ENCODE peak calls at places on chromosomes 7 and 10, in seven cellular contexts. I is Panc1, U is HCT116, A is HL-60, T is upper lobe of left lung, X is sigmoid colon, J is suprapubic skin. D is an unnamed sample.

GRCh38 chr10:11285171-11285570 is 267.5 kb downstream of the CELF2 start:
- DNase-seq in I (no peak), J (no peak), U (no peak), X (no peak), T (no peak), A (no peak), D (no peak)

GRCh38 chr7:126791306-126791705 is 461.4 kb downstream of the GRM8 start:
- DNase-seq in I (no peak), A (no peak), U (no peak), T (no peak), X (no peak), J (no peak), D (no peak)

GRCh38 chr7:106283831-106284515 is 810 bp downstream of the NAMPT start:
- DNase-seq in I (peak), T (no peak), A (peak), X (peak), J (peak), U (no peak), D (peak)

GRCh38 chr7:7251742-7252141 is 69.4 kb downstream of the C1GALT1 start:
- DNase-seq in A (peak), J (no peak), T (no peak), U (no peak), I (no peak), X (no peak), D (no peak)

GRCh38 chr10:132036887-132037675 is 28.7 kb upstream of the JAKMIP3 start:
- DNase-seq in A (no peak), T (no peak), X (no peak), U (no peak), J (no peak), I (no peak), D (no peak)

GRCh38 chr7:134470864-134471263 is 12.0 kb upstream of the AKR1B1 start:
- DNase-seq in U (peak), I (no peak), J (no peak), X (no peak), T (no peak), A (no peak), D (no peak)

GRCh38 chr7:83201355-83201754 is 38.7 kb upstream of the PCLO start:
- DNase-seq in U (no peak), A (no peak), J (no peak), I (no peak), X (no peak), T (no peak), D (no peak)

GRCh38 chr10:49614242-49615198 is 683 bp downstream of the CHAT start:
- DNase-seq in U (no peak), T (no peak), X (peak), I (no peak), J (peak), A (no peak), D (no peak)

GRCh38 chr7:143345428-143345900 is 17.0 kb downstream of the FAM131B start:
- DNase-seq in X (no peak), J (no peak), T (peak), U (peak), I (no peak), A (peak), D (peak)

GRCh38 chr7:132750530-132751281 is 174.4 kb upstream of the PLXNA4 start:
- DNase-seq in A (no peak), J (no peak), T (no peak), I (no peak), U (no peak), X (no peak), D (no peak)

GRCh38 chr10:72948762-72949161 is 5.8 kb downstream of the PLA2G12B start:
- DNase-seq in U (no peak), A (no peak), T (no peak), J (no peak), X (no peak), I (no peak), D (no peak)

DNA sequence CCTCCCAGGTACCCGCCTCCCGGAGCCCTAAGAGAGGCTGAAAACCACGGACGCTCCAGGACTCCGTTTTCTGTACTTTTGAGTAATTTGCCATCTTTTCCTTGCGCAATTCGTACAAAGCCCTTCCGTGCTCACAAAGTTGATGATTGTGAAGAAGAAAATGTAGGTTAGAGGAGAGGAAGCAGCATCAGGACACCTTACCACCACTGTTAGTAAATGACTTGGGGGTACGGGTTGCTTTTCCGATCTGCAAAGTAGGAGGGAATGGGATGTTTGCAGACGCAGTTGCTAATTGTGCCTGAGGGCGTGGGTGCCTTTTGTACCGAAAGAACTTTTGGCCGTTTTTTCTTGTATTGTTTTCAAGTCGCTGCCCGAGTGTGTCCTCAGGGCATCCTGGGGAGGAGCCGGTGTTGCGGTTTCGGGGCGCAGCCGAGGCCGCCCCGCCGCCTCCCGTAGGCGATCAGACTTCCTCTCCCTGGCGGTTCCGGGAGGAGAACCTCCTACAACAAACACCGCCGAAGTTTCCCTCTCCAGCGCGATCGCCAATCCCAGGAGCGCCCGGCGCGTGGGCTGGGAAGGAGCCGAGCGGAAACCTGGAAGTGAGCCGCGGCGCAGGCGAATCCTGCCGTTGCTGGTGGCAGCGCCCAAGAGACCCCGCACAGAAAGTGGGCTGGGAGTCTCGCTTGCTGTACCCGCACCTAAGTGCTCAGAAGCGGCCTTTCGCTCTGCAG is 985 bp downstream of the PRR15 start:
- DNase-seq in J (peak), A (peak), T (peak), U (no peak), I (no peak), X (peak), D (peak)
- TF ChIP-seq POLR2AphosphoS5 in J (no peak), A (no peak), T (peak), U (no peak), I (no peak), X (no peak), D (peak)

DNA sequence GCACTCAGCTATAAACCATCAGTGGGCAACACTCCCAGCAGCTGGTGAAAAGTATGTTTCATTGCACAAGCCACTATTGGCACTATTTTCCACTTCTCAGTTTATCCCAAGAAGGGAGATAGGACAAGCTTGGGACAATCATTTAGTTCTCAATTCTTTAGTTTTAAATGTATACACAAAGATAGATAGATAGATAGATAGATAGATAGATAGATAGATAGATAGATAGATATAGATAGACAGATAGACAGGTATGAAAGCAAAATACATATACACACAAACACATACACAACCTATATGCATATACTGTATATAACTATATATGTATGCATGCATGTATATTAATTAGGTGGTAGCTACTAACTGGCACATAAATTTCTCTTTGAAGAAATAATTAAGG is 411.6 kb upstream of the KCND2 start:
- DNase-seq in A (no peak), X (no peak), I (no peak), T (no peak), J (no peak), U (no peak), D (no peak)
- TF ChIP-seq CTCF in A (no peak), X (no peak), I (no peak), T (no peak), J (no peak), U (no peak), D (no peak)

GRCh38 chr10:3009341-3009740 is 58.0 kb upstream of the PFKP start:
- DNase-seq in U (no peak), A (no peak), I (no peak), T (no peak), J (no peak), X (no peak), D (no peak)
- TF ChIP-seq POLR2AphosphoS5 in U (no peak), A (no peak), I (no peak), T (no peak), J (no peak), X (no peak), D (no peak)

DNA sequence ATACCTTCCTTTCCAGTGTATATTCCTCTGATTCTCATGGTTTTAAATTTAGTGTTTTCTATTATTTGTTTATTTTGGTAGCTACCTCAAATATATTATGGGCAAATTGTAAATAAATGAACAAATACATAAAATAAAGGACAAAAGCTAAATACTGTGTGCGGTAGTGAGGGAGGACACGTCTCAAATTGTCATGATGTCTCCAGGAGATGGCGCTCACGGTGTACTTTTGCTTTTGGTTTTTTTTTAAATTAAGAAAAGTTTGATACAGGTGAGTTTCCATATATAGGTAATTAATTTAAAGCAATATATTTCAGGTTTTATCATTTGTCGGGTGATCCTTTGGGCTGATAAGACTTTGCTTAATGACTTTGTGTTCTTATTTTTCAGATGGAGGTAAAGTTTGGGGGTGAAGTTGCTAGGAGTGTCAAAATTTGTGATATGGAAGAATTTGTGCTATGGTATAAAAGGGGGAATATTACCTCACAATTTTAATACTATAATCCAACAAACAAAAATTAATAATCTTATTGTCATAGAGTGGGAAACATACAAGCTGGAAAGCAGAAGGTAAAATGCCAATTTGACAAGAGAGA is 68.4 kb upstream of the TMEM229A start:
- DNase-seq in T (no peak), A (no peak), I (no peak), U (peak), J (no peak), X (no peak), D (peak)
- TF ChIP-seq CTCF in T (no peak), A (peak), I (peak), U (peak), J (no peak), X (no peak), D (no peak)

GRCh38 chr10:133349577-133350011 is 2.4 kb downstream of the PRAP1 start:
- DNase-seq in U (no peak), J (peak), T (peak), A (no peak), X (peak), I (no peak), D (no peak)

GRCh38 chr10:133351408-133352318 is 4.5 kb downstream of the PRAP1 start:
- DNase-seq in I (no peak), J (peak), T (peak), X (peak), A (no peak), U (no peak), D (no peak)

GRCh38 chr10:133349160-133349568 is 2.0 kb downstream of the PRAP1 start:
- DNase-seq in U (no peak), A (no peak), I (no peak), X (no peak), T (no peak), J (no peak), D (no peak)

GRCh38 chr10:133350950-133351329 is 3.8 kb downstream of the PRAP1 start:
- DNase-seq in X (peak), A (no peak), T (peak), I (no peak), U (no peak), J (no peak), D (no peak)

DNA sequence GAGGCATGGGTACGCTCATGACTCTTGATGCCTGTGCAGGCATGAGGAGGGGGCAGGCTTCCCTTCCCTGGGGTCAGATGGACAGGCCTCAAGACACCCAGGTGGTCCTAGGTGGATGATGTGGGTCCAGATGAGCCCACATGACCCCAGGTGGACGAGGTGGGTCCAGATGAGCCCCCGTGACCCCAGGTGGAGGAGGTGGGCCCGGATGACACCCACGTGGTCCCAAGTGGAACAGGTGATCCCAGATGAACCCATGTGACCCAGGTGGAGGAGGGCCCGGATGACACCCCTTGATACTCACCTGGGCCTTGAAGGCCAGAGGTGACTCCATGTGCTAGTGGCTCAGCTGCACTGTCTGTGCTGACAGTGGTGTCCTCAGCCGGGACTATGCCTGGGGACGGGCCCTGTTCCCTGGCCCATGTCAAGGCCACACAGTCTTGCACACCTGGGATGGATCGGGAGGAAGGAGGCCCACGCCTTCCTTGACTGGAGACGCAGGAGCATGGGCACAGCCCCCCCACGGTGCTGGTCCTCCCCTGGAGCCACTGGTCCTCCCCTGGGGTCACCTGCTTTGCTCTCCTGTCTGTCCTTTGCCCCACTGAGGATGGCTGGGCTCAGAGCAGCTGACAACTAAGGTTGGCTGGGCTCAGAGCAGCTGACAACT is 3.2 kb downstream of the PRAP1 start:
- DNase-seq in A (no peak), J (peak), I (no peak), X (peak), T (peak), U (no peak), D (no peak)
- TF ChIP-seq POLR2AphosphoS5 in A (no peak), J (no peak), I (no peak), X (no peak), T (no peak), U (no peak), D (no peak)

GRCh38 chr10:34520084-34520483 is 295.0 kb downstream of the PARD3 start:
- DNase-seq in A (no peak), J (no peak), X (no peak), T (no peak), U (no peak), I (no peak), D (no peak)

GRCh38 chr10:34523017-34523767 is 291.9 kb downstream of the PARD3 start:
- DNase-seq in T (no peak), U (no peak), X (no peak), J (no peak), I (no peak), A (no peak), D (no peak)

GRCh38 chr10:34524369-34525091 is 290.6 kb downstream of the PARD3 start:
- DNase-seq in T (no peak), X (no peak), I (no peak), J (no peak), U (no peak), A (no peak), D (no peak)

GRCh38 chr10:34520510-34520909 is 294.6 kb downstream of the PARD3 start:
- DNase-seq in U (no peak), T (no peak), X (no peak), J (no peak), A (no peak), I (no peak), D (no peak)

GRCh38 chr10:34522542-34522941 is 292.6 kb downstream of the PARD3 start:
- DNase-seq in A (no peak), U (no peak), X (no peak), T (no peak), J (no peak), I (no peak), D (no peak)
- TF ChIP-seq CTCF in A (peak), U (peak), X (no peak), T (no peak), J (no peak), I (peak), D (no peak)

GRCh38 chr7:100095289-100095688 is 5.9 kb downstream of the MCM7 start:
- DNase-seq in U (no peak), A (no peak), I (no peak), X (no peak), T (no peak), J (no peak), D (no peak)

GRCh38 chr7:100093498-100093897 is 4.7 kb downstream of the COPS6 start:
- DNase-seq in X (peak), U (no peak), J (no peak), T (no peak), I (no peak), A (no peak), D (no peak)

GRCh38 chr7:100093925-100094486 is 5.2 kb downstream of the COPS6 start:
- DNase-seq in J (no peak), I (no peak), T (no peak), U (no peak), X (no peak), A (no peak), D (no peak)

GRCh38 chr7:100093054-100093453 is 4.3 kb downstream of the COPS6 start:
- DNase-seq in U (no peak), T (no peak), J (no peak), X (no peak), I (no peak), A (no peak), D (no peak)

GRCh38 chr7:100095704-100096103 is 5.5 kb downstream of the MCM7 start:
- DNase-seq in A (no peak), J (no peak), U (no peak), I (no peak), X (no peak), T (no peak), D (no peak)
- TF ChIP-seq POLR2AphosphoS5 in A (no peak), J (no peak), U (peak), I (no peak), X (no peak), T (no peak), D (no peak)

GRCh38 chr7:98913026-98913425 is 34.7 kb downstream of the TRRAP start:
- DNase-seq in A (no peak), T (no peak), I (no peak), X (no peak), J (no peak), U (no peak), D (no peak)

GRCh38 chr7:98909487-98909886 is 31.2 kb downstream of the TRRAP start:
- DNase-seq in X (no peak), U (no peak), T (no peak), J (no peak), A (no peak), I (no peak), D (no peak)

GRCh38 chr7:98911936-98912335 is 33.6 kb downstream of the TRRAP start:
- DNase-seq in I (no peak), J (no peak), U (no peak), T (no peak), X (no peak), A (no peak), D (peak)

GRCh38 chr7:98917331-98917730 is 39.0 kb downstream of the TRRAP start:
- DNase-seq in U (no peak), T (no peak), A (no peak), I (no peak), X (no peak), J (no peak), D (no peak)

GRCh38 chr7:98913612-98914011 is 35.3 kb downstream of the TRRAP start:
- DNase-seq in A (no peak), T (no peak), J (no peak), I (no peak), X (no peak), U (no peak), D (no peak)
- TF ChIP-seq CTCF in A (no peak), T (no peak), J (no peak), I (no peak), X (no peak), U (no peak), D (no peak)

DNA sequence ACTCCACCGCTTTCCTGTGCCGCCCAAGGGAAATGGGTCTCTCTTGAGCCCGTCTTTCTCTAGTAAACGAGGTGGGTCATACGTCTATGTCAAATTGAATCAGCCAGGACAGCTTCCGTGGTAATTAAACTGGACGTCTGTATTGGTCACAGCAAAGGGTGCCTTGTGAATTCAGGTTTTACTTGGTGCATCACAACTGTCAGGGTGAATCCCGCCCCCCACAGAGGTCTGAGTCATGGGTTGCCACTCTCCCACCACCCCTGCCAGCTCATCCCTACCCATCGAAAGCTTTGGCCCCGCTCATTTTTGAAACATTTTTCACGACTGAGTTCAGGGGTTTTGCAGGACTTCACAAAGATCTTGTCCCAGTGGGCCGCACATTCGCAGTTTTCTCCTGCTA is 8.0 kb upstream of the SP8 start:
- DNase-seq in T (no peak), A (no peak), U (no peak), J (no peak), X (no peak), I (no peak), D (no peak)
- TF ChIP-seq POLR2AphosphoS5 in T (no peak), A (no peak), U (no peak), J (no peak), X (no peak), I (no peak), D (no peak)

D was measured in stomach.